ENCODE peak calls at places on chromosomes 7 and 10, in six cellular contexts. N, G, D, A, Y and L are unnamed samples.

GRCh38 chr10:308101-308500 is 172.8 kb downstream of the ZMYND11 start:
- DNase-seq in N (no peak), G (no peak), D (no peak), A (no peak), Y (no peak), L (no peak)

GRCh38 chr10:4941540-4942330 is 21.5 kb upstream of the AKR1C1 start:
- DNase-seq in N (no peak), G (no peak), D (no peak), A (no peak), Y (no peak), L (no peak)

GRCh38 chr7:25180946-25181345 is 47.3 kb downstream of the NPVF start:
- DNase-seq in N (no peak), G (no peak), D (no peak), A (no peak), Y (no peak), L (no peak)

GRCh38 chr7:85535974-85536729 is 349.3 kb upstream of the SEMA3D start:
- DNase-seq in N (no peak), G (no peak), D (no peak), A (no peak), Y (no peak), L (no peak)

GRCh38 chr10:16466001-16466400 is 29.2 kb downstream of the PTER start:
- DNase-seq in N (no peak), G (no peak), D (no peak), A (no peak), Y (no peak), L (no peak)

GRCh38 chr7:141999219-141999618 is 3.5 kb downstream of the MGAM start:
- DNase-seq in N (no peak), G (no peak), D (peak), A (no peak), Y (no peak), L (no peak)

GRCh38 chr7:83338277-83338950 is 175.7 kb upstream of the PCLO start:
- DNase-seq in N (no peak), G (no peak), D (no peak), A (no peak), Y (no peak), L (no peak)

GRCh38 chr7:2151801-2152612 is 80.7 kb downstream of the MAD1L1 start:
- DNase-seq in N (no peak), G (no peak), D (no peak), A (no peak), Y (no peak), L (no peak)

GRCh38 chr10:103067484-103067883 is 125.6 kb downstream of the NT5C2 start:
- DNase-seq in N (no peak), G (peak), D (no peak), A (no peak), Y (no peak), L (no peak)

GRCh38 chr10:132444877-132445351 is 47.9 kb downstream of the PWWP2B start:
- DNase-seq in N (no peak), G (peak), D (peak), A (no peak), Y (no peak), L (no peak)

GRCh38 chr10:43700306-43700705 is 51.6 kb upstream of the ZNF32 start:
- DNase-seq in N (no peak), G (no peak), D (no peak), A (no peak), Y (no peak), L (no peak)